ENCODE peak calls at places on chromosomes 13 and 19, in ten cellular contexts. One of them, this sample, is unnamed.

GRCh38 chr19:15304140-15304705 is 28.1 kb downstream of the BRD4 start:
- DNase-seq in nephron progenitor cell: no peak
- DNase-seq in SHP77: no peak
- DNase-seq in NCI-H187: no peak
- DNase-seq in naive B cell: no peak
- DNase-seq in mesendoderm: no peak
- DNase-seq in LoVo: no peak
- DNase-seq in AG10803: peak
- DNase-seq in activated T-helper 1 cell treated with anti-CD3 and anti-CD28 coated beads, Interleukin-12 subunit alpha, Interleukin-12 subunit beta, Interleukin-2, Interleukin-4 antibody, amounts not matched to agents 30 ng/mL and 10 ng/mL and 1 ng/mL, durations not matched to agents 14 hours and 24 hours and 36 hours: no peak
- DNase-seq in activated naive CD8-positive, alpha-beta T cell treated with anti-CD3 and anti-CD28 coated beads for 36 hours: peak
- DNase-seq in this sample: no peak

GRCh38 chr19:20928371-20928770 is 5.3 kb downstream of the ZNF85 start:
- DNase-seq in naive B cell: no peak
- DNase-seq in nephron progenitor cell: no peak
- DNase-seq in mesendoderm: no peak
- DNase-seq in activated T-helper 1 cell treated with anti-CD3 and anti-CD28 coated beads, Interleukin-12 subunit alpha, Interleukin-12 subunit beta, Interleukin-2, Interleukin-4 antibody, amounts not matched to agents 30 ng/mL and 10 ng/mL and 1 ng/mL, durations not matched to agents 14 hours and 24 hours and 36 hours: no peak
- DNase-seq in activated naive CD8-positive, alpha-beta T cell treated with anti-CD3 and anti-CD28 coated beads for 36 hours: no peak
- DNase-seq in NCI-H187: no peak
- DNase-seq in AG10803: peak
- DNase-seq in SHP77: no peak
- DNase-seq in LoVo: no peak
- DNase-seq in this sample: no peak

GRCh38 chr19:4103073-4103418 is 20.9 kb downstream of the MAP2K2 start:
- DNase-seq in activated naive CD8-positive, alpha-beta T cell treated with anti-CD3 and anti-CD28 coated beads for 36 hours: peak
- DNase-seq in AG10803: peak
- DNase-seq in mesendoderm: no peak
- DNase-seq in NCI-H187: no peak
- DNase-seq in activated T-helper 1 cell treated with anti-CD3 and anti-CD28 coated beads, Interleukin-12 subunit alpha, Interleukin-12 subunit beta, Interleukin-2, Interleukin-4 antibody, amounts not matched to agents 30 ng/mL and 10 ng/mL and 1 ng/mL, durations not matched to agents 14 hours and 24 hours and 36 hours: no peak
- DNase-seq in SHP77: no peak
- DNase-seq in nephron progenitor cell: no peak
- DNase-seq in naive B cell: no peak
- DNase-seq in LoVo: no peak
- DNase-seq in this sample: peak

GRCh38 chr13:109723046-109723445 is 63.3 kb downstream of the IRS2 start:
- DNase-seq in AG10803: no peak
- DNase-seq in NCI-H187: no peak
- DNase-seq in mesendoderm: no peak
- DNase-seq in SHP77: no peak
- DNase-seq in activated T-helper 1 cell treated with anti-CD3 and anti-CD28 coated beads, Interleukin-12 subunit alpha, Interleukin-12 subunit beta, Interleukin-2, Interleukin-4 antibody, amounts not matched to agents 30 ng/mL and 10 ng/mL and 1 ng/mL, durations not matched to agents 14 hours and 24 hours and 36 hours: no peak
- DNase-seq in nephron progenitor cell: no peak
- DNase-seq in naive B cell: no peak
- DNase-seq in activated naive CD8-positive, alpha-beta T cell treated with anti-CD3 and anti-CD28 coated beads for 36 hours: no peak
- DNase-seq in LoVo: no peak
- DNase-seq in this sample: no peak

GRCh38 chr13:93672996-93673395 is 446.4 kb downstream of the GPC6 start:
- DNase-seq in activated T-helper 1 cell treated with anti-CD3 and anti-CD28 coated beads, Interleukin-12 subunit alpha, Interleukin-12 subunit beta, Interleukin-2, Interleukin-4 antibody, amounts not matched to agents 30 ng/mL and 10 ng/mL and 1 ng/mL, durations not matched to agents 14 hours and 24 hours and 36 hours: no peak
- DNase-seq in SHP77: no peak
- DNase-seq in nephron progenitor cell: no peak
- DNase-seq in naive B cell: no peak
- DNase-seq in activated naive CD8-positive, alpha-beta T cell treated with anti-CD3 and anti-CD28 coated beads for 36 hours: no peak
- DNase-seq in LoVo: no peak
- DNase-seq in mesendoderm: no peak
- DNase-seq in NCI-H187: no peak
- DNase-seq in AG10803: no peak
- DNase-seq in this sample: no peak

GRCh38 chr13:72541674-72542073 is 185.8 kb downstream of the MZT1 start:
- DNase-seq in LoVo: no peak
- DNase-seq in AG10803: no peak
- DNase-seq in naive B cell: no peak
- DNase-seq in SHP77: no peak
- DNase-seq in activated naive CD8-positive, alpha-beta T cell treated with anti-CD3 and anti-CD28 coated beads for 36 hours: no peak
- DNase-seq in nephron progenitor cell: no peak
- DNase-seq in NCI-H187: no peak
- DNase-seq in mesendoderm: no peak
- DNase-seq in activated T-helper 1 cell treated with anti-CD3 and anti-CD28 coated beads, Interleukin-12 subunit alpha, Interleukin-12 subunit beta, Interleukin-2, Interleukin-4 antibody, amounts not matched to agents 30 ng/mL and 10 ng/mL and 1 ng/mL, durations not matched to agents 14 hours and 24 hours and 36 hours: no peak
- DNase-seq in this sample: no peak

GRCh38 chr13:51292000-51292550 is 47.4 kb upstream of the SERPINE3 start:
- DNase-seq in SHP77: no peak
- DNase-seq in naive B cell: no peak
- DNase-seq in NCI-H187: no peak
- DNase-seq in LoVo: no peak
- DNase-seq in activated naive CD8-positive, alpha-beta T cell treated with anti-CD3 and anti-CD28 coated beads for 36 hours: no peak
- DNase-seq in activated T-helper 1 cell treated with anti-CD3 and anti-CD28 coated beads, Interleukin-12 subunit alpha, Interleukin-12 subunit beta, Interleukin-2, Interleukin-4 antibody, amounts not matched to agents 30 ng/mL and 10 ng/mL and 1 ng/mL, durations not matched to agents 14 hours and 24 hours and 36 hours: no peak
- DNase-seq in AG10803: peak
- DNase-seq in nephron progenitor cell: no peak
- DNase-seq in mesendoderm: no peak
- DNase-seq in this sample: no peak

GRCh38 chr19:15118789-15119494 is 11.7 kb downstream of the SYDE1 start:
- DNase-seq in mesendoderm: no peak
- DNase-seq in SHP77: no peak
- DNase-seq in nephron progenitor cell: no peak
- DNase-seq in LoVo: no peak
- DNase-seq in AG10803: no peak
- DNase-seq in activated T-helper 1 cell treated with anti-CD3 and anti-CD28 coated beads, Interleukin-12 subunit alpha, Interleukin-12 subunit beta, Interleukin-2, Interleukin-4 antibody, amounts not matched to agents 30 ng/mL and 10 ng/mL and 1 ng/mL, durations not matched to agents 14 hours and 24 hours and 36 hours: no peak
- DNase-seq in NCI-H187: no peak
- DNase-seq in activated naive CD8-positive, alpha-beta T cell treated with anti-CD3 and anti-CD28 coated beads for 36 hours: no peak
- DNase-seq in naive B cell: no peak
- DNase-seq in this sample: peak

GRCh38 chr19:9808855-9809646 is 9.8 kb downstream of the FBXL12 start:
- DNase-seq in NCI-H187: no peak
- DNase-seq in naive B cell: no peak
- DNase-seq in LoVo: no peak
- DNase-seq in AG10803: no peak
- DNase-seq in activated T-helper 1 cell treated with anti-CD3 and anti-CD28 coated beads, Interleukin-12 subunit alpha, Interleukin-12 subunit beta, Interleukin-2, Interleukin-4 antibody, amounts not matched to agents 30 ng/mL and 10 ng/mL and 1 ng/mL, durations not matched to agents 14 hours and 24 hours and 36 hours: no peak
- DNase-seq in mesendoderm: no peak
- DNase-seq in activated naive CD8-positive, alpha-beta T cell treated with anti-CD3 and anti-CD28 coated beads for 36 hours: no peak
- DNase-seq in nephron progenitor cell: no peak
- DNase-seq in SHP77: no peak
- DNase-seq in this sample: no peak

GRCh38 chr13:52195052-52195837 is 35.8 kb upstream of the NEK3 start:
- DNase-seq in LoVo: no peak
- DNase-seq in AG10803: peak
- DNase-seq in naive B cell: peak
- DNase-seq in nephron progenitor cell: no peak
- DNase-seq in NCI-H187: no peak
- DNase-seq in activated naive CD8-positive, alpha-beta T cell treated with anti-CD3 and anti-CD28 coated beads for 36 hours: peak
- DNase-seq in activated T-helper 1 cell treated with anti-CD3 and anti-CD28 coated beads, Interleukin-12 subunit alpha, Interleukin-12 subunit beta, Interleukin-2, Interleukin-4 antibody, amounts not matched to agents 30 ng/mL and 10 ng/mL and 1 ng/mL, durations not matched to agents 14 hours and 24 hours and 36 hours: peak
- DNase-seq in SHP77: peak
- DNase-seq in mesendoderm: peak
- DNase-seq in this sample: peak

GRCh38 chr13:80571346-80572307 is 230.7 kb upstream of the SPRY2 start:
- DNase-seq in naive B cell: no peak
- DNase-seq in NCI-H187: no peak
- DNase-seq in LoVo: no peak
- DNase-seq in activated naive CD8-positive, alpha-beta T cell treated with anti-CD3 and anti-CD28 coated beads for 36 hours: no peak
- DNase-seq in activated T-helper 1 cell treated with anti-CD3 and anti-CD28 coated beads, Interleukin-12 subunit alpha, Interleukin-12 subunit beta, Interleukin-2, Interleukin-4 antibody, amounts not matched to agents 30 ng/mL and 10 ng/mL and 1 ng/mL, durations not matched to agents 14 hours and 24 hours and 36 hours: no peak
- DNase-seq in AG10803: no peak
- DNase-seq in SHP77: no peak
- DNase-seq in mesendoderm: no peak
- DNase-seq in nephron progenitor cell: no peak
- DNase-seq in this sample: no peak